ENCODE peak calls at places on chromosomes 1 and 21, in ten cellular contexts. Y, B, I, C, D, O, F, E, N and V are unnamed samples.

GRCh38 chr1:113940365-113941244 is 11.5 kb downstream of the HIPK1 start:
- DNase-seq in Y (peak; percentile 36), B (no peak), I (no peak), C (no peak), D (no peak), O (no peak), F (no peak), E (no peak), N (no peak), V (peak; percentile 38)

GRCh38 chr1:116465845-116466685 is 93.0 kb downstream of the ATP1A1 start:
- DNase-seq in Y (no peak), B (no peak), I (no peak), C (peak; percentile 35), D (no peak), O (no peak), F (no peak), E (no peak), N (no peak), V (no peak)

GRCh38 chr1:167862432-167863076 is 51.4 kb downstream of the ADCY10 start:
- DNase-seq in Y (no peak), B (no peak), I (no peak), C (no peak), D (no peak), O (no peak), F (no peak), E (no peak), N (no peak), V (no peak)

GRCh38 chr21:30935889-30936168 is 54.4 kb upstream of the KRTAP11-1 start:
- DNase-seq in Y (no peak), B (no peak), I (no peak), C (no peak), D (no peak), O (no peak), F (no peak), E (no peak), N (no peak), V (no peak)

GRCh38 chr1:24415910-24416665 is 486 bp downstream of the NIPAL3 start:
- DNase-seq in Y (no peak), B (no peak), I (no peak), C (peak; percentile 47), D (no peak), O (no peak), F (no peak), E (no peak), N (no peak), V (no peak)

GRCh38 chr1:52636701-52637695 is 4.0 kb downstream of the SHISAL2A start:
- DNase-seq in Y (peak; percentile 87), B (no peak), I (no peak), C (no peak), D (peak; percentile 62), O (no peak), F (peak; percentile 7), E (no peak), N (no peak), V (peak; percentile 92)

GRCh38 chr1:68010094-68010493 is 40.3 kb downstream of the DIRAS3 start:
- DNase-seq in Y (no peak), B (no peak), I (no peak), C (no peak), D (no peak), O (no peak), F (no peak), E (no peak), N (no peak), V (no peak)

GRCh38 chr1:231385118-231385748 is 36.9 kb downstream of the EGLN1 start:
- DNase-seq in Y (no peak), B (no peak), I (no peak), C (peak; percentile 59), D (no peak), O (no peak), F (no peak), E (peak; percentile 69), N (no peak), V (no peak)

GRCh38 chr1:204730826-204731459 is 45.4 kb upstream of the LRRN2 start:
- DNase-seq in Y (no peak), B (no peak), I (no peak), C (no peak), D (no peak), O (no peak), F (no peak), E (no peak), N (no peak), V (no peak)

GRCh38 chr21:33670076-33670475 is 27.8 kb downstream of the ITSN1 start:
- DNase-seq in Y (no peak), B (no peak), I (no peak), C (no peak), D (no peak), O (no peak), F (no peak), E (no peak), N (no peak), V (no peak)

GRCh38 chr1:63329621-63330330 is 7.4 kb downstream of the FOXD3 start:
- DNase-seq in Y (no peak), B (no peak), I (no peak), C (no peak), D (no peak), O (no peak), F (no peak), E (no peak), N (no peak), V (peak; percentile 14)

GRCh38 chr1:30083800-30084464 is 639.5 kb downstream of the MATN1 start:
- DNase-seq in Y (no peak), B (no peak), I (no peak), C (peak; percentile 29), D (no peak), O (peak; percentile 6), F (no peak), E (peak; percentile 3), N (no peak), V (no peak)

GRCh38 chr1:31551206-31551605 is 25.1 kb upstream of the TINAGL1 start:
- DNase-seq in Y (no peak), B (no peak), I (no peak), C (no peak), D (no peak), O (no peak), F (no peak), E (no peak), N (no peak), V (no peak)

GRCh38 chr1:25692560-25692959 is 76.0 kb downstream of the MAN1C1 start:
- DNase-seq in Y (no peak), B (no peak), I (no peak), C (no peak), D (no peak), O (no peak), F (no peak), E (no peak), N (no peak), V (no peak)

GRCh38 chr1:184242507-184242943 is 144.3 kb upstream of the C1orf21 start:
- DNase-seq in Y (no peak), B (no peak), I (peak; percentile 34), C (peak; percentile 39), D (no peak), O (no peak), F (no peak), E (peak; percentile 26), N (no peak), V (no peak)

GRCh38 chr21:41186763-41187536 is 19.0 kb downstream of the BACE2 start:
- DNase-seq in Y (no peak), B (no peak), I (no peak), C (no peak), D (no peak), O (no peak), F (no peak), E (no peak), N (no peak), V (no peak)

GRCh38 chr1:228213917-228214808 is 6.3 kb downstream of the OBSCN start:
- DNase-seq in Y (no peak), B (no peak), I (no peak), C (no peak), D (no peak), O (no peak), F (no peak), E (no peak), N (peak; percentile 66), V (no peak)

GRCh38 chr1:150535511-150536281 is 13.5 kb upstream of the ADAMTSL4 start:
- DNase-seq in Y (no peak), B (no peak), I (no peak), C (no peak), D (no peak), O (no peak), F (no peak), E (no peak), N (peak; percentile 45), V (no peak)

GRCh38 chr1:50702395-50702794 is 257.7 kb downstream of the FAF1 start:
- DNase-seq in Y (no peak), B (no peak), I (no peak), C (no peak), D (no peak), O (no peak), F (no peak), E (no peak), N (no peak), V (no peak)
- H3K27ac ChIP-seq in Y (no peak overlapping the region), B (no peak overlapping the region), I (no peak overlapping the region), C (no peak overlapping the region), D (no peak overlapping the region), O (no peak overlapping the region), F (peak overlapping the region; percentile 90), E (no peak overlapping the region), N (no peak overlapping the region), V (no peak overlapping the region)

GRCh38 chr1:51072040-51072439 is 30.0 kb upstream of the C1orf185 start:
- DNase-seq in Y (no peak), B (no peak), I (no peak), C (no peak), D (no peak), O (no peak), F (no peak), E (no peak), N (no peak), V (no peak)
- H3K27ac ChIP-seq in Y (no peak overlapping the region), B (no peak overlapping the region), I (no peak overlapping the region), C (no peak overlapping the region), D (no peak overlapping the region), O (no peak overlapping the region), F (no peak overlapping the region), E (no peak overlapping the region), N (no peak overlapping the region), V (no peak overlapping the region)

DNA sequence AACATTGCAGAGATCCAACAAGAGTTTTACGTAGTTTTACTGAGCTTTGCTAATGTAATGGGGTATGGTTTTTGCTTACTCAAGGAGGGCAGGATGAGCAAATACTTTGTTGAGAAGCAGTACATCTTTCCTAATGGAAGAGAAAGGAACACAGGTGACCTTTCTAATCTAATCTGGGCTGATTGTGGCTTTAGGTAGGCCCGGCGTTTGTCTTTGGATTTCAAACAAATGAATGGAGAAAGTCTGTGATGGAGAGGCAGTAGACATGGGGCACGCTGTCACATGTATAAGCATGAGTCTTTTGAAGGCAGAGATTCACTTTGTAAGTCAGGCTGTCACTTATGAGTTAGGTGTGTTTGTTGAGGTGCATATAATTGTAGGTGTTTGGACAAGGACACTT is 1.7 kb downstream of the PLEKHM2 start:
- DNase-seq in Y (no peak), B (no peak), I (no peak), C (no peak), D (no peak), O (no peak), F (no peak), E (no peak), N (no peak), V (no peak)
- H3K27ac ChIP-seq in Y (peak overlapping the region; percentile 77), B (peak overlapping the region; percentile 94), I (peak overlapping the region; percentile 79), C (no peak overlapping the region), D (peak overlapping the region; percentile 97), O (peak overlapping the region; percentile 99), F (no peak overlapping the region), E (peak overlapping the region; percentile 98), N (no peak overlapping the region), V (no peak overlapping the region)

GRCh38 chr21:42514883-42515228 is 1.2 kb downstream of the SLC37A1 start:
- DNase-seq in Y (no peak), B (no peak), I (no peak), C (no peak), D (no peak), O (no peak), F (no peak), E (no peak), N (no peak), V (no peak)
- H3K27ac ChIP-seq in Y (peak overlapping the region; percentile 87), B (peak overlapping the region; percentile 78), I (no peak overlapping the region), C (no peak overlapping the region), D (peak overlapping the region; percentile 93), O (peak overlapping the region; percentile 75), F (no peak overlapping the region), E (peak overlapping the region; percentile 39), N (no peak overlapping the region), V (peak overlapping the region; percentile 65)